ENCODE peak calls at places on chromosome 10, in four cellular contexts. H is colonic mucosa, A is skeletal muscle cell, V is sigmoid colon. N is an unnamed sample.

GRCh38 chr10:16779375-16779774 is 37.8 kb downstream of the RSU1 start:
- DNase-seq in H (no peak), V (no peak), A (no peak), N (no peak)

GRCh38 chr10:111247781-111248389 is 171.1 kb downstream of the ADRA2A start:
- DNase-seq in V (no peak), H (no peak), A (no peak), N (no peak)

GRCh38 chr10:78634835-78635234 is 433.9 kb upstream of the ZMIZ1 start:
- DNase-seq in V (no peak), A (no peak), H (no peak), N (no peak)

GRCh38 chr10:30436200-30436599 is 2.2 kb downstream of the MAP3K8 start:
- DNase-seq in A (no peak), H (peak), V (peak), N (peak)

GRCh38 chr10:20817646-20818045 is 79.5 kb downstream of the NEBL start:
- DNase-seq in H (no peak), A (no peak), V (no peak), N (no peak)

GRCh38 chr10:116752969-116753665 is 10.8 kb upstream of the HSPA12A start:
- DNase-seq in A (no peak), H (no peak), V (peak), N (no peak)

GRCh38 chr10:23968296-23968695 is 240.6 kb upstream of the KIAA1217 start:
- DNase-seq in H (no peak), V (no peak), A (no peak), N (no peak)

GRCh38 chr10:78894841-78895195 is 173.9 kb upstream of the ZMIZ1 start:
- DNase-seq in A (no peak), H (no peak), V (no peak), N (no peak)

GRCh38 chr10:84440781-84441180 is 112.4 kb downstream of the CCSER2 start:
- DNase-seq in V (no peak), A (no peak), H (no peak), N (no peak)

GRCh38 chr10:122421747-122422146 is 32.7 kb upstream of the ARMS2 start:
- DNase-seq in V (no peak), H (no peak), A (no peak), N (no peak)

DNA sequence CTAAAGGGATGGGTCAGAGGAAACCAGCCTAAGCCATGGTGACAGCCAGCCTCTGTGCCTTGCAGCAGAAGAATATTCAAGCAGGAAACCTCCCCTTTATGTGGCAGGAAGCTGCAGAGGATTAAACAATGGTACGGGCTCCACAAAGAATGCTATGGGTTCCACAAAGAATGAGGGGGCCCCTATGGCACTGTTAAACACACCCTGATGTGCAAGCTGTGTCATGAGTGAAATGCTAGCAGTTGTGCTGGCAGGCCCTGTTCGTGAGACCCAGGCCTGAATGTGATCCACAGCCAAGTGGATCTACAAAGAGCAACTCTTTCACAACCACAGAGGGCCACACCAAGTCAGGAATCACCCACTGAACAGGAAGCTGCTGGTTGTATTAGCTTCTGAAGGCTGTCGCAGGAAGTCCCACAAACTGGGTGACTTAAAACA is 68.9 kb downstream of the MYOF start:
- DNase-seq in H (no peak), A (no peak), V (no peak), N (no peak)
- H3K4me3 ChIP-seq in H (no peak), A (no peak), V (no peak), N (no peak)

GRCh38 chr10:102648889-102649752 is 4.8 kb downstream of the TRIM8 start:
- DNase-seq in A (no peak), V (no peak), H (no peak), N (no peak)
- H3K4me3 ChIP-seq in A (peak), V (peak), H (peak), N (peak)

DNA sequence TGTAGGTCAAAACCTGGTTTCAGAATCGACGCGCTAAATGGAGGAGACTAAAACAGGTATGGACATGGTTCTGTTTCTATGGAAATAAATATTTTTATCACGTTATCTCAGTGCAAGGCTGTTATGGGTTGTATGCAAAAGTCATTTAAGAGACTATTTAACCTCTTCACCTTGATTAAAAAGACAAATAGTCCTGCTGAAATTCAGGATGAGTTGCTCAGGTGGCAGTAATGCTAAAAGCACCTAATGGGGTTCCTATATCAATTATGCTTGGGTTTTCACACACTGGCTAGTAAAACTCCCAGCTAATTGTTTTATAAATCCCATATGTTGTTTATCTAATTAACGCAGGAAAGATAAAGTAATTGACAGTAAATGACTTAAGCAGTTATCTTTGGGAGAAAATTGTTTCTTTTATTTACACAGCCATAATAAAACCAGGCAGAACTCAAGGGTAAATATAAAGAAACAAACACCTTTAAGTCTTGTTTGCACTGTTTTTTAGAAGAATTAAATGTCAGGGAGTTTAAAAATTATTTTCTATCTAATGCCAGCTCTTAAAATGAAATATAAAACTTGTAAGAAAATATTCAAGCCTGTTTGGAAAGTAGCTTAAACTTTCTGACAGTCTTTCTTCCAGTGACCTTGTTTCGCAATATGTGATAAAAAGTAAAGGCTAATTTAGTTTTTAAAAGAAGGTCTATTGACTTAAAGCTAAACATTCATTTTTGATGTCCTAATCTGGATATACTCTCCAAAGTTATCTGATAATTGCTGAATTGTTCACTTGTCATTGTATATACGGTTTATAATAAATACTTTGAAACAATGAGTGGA is 3.2 kb downstream of the HHEX start:
- DNase-seq in V (no peak), A (no peak), H (no peak), N (no peak)
- H3K4me3 ChIP-seq in V (no peak), A (no peak), H (peak), N (no peak)

GRCh38 chr10:61898435-61898778 is 3.1 kb upstream of the ARID5B start:
- DNase-seq in V (no peak), A (no peak), H (no peak), N (no peak)

GRCh38 chr10:61897671-61898434 is 3.6 kb upstream of the ARID5B start:
- DNase-seq in V (peak), A (no peak), H (peak), N (no peak)

GRCh38 chr10:61895898-61896605 is 5.4 kb upstream of the ARID5B start:
- DNase-seq in V (no peak), A (no peak), H (no peak), N (no peak)

GRCh38 chr10:61899045-61899444 is 2.5 kb upstream of the ARID5B start:
- DNase-seq in V (no peak), H (no peak), A (no peak), N (no peak)

DNA sequence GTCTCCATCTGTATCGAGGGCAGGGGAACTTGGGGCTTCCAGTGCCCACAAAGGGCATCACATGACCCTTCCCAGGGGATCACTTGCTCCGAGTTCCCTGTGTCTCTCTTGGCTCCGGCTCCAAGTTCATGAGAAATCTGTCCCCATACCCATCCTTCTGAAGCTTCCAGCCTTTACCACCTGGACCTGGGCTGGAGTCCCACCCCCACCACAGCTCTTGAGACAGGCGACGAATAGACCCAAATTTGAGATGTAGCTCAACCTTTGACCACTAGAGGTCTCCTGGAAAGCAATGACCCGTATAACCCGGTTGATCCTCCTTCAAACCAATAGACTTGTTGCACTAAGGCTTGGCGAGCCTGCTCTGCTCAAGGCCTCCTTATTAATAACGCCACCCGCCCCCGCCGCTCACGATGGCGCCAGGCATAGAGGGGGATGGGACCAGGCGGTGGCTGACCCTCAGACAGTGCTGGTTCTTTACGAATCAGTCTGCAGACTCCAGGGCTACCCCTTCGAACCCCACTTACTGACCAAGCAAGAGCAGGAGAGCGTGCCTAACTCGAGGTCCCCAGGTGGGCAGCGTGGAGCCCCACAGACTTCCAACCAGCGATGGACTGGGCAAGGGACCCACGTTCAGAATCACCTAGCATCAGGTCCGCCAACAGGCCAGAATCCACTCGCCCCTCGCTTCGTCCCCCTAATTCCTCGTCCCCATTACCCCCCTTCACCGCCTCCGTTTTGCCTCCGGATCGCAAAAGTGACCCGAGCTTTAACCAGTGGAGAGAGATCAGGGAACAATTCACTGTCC is 4.4 kb upstream of the ARID5B start:
- DNase-seq in H (peak), A (no peak), V (peak), N (no peak)
- H3K4me3 ChIP-seq in H (no peak), A (peak), V (peak), N (peak)

GRCh38 chr10:120457431-120458172 is 575 bp downstream of the PLPP4 start:
- DNase-seq in H (no peak), A (no peak), V (no peak), N (no peak)
- H3K4me3 ChIP-seq in H (peak), A (peak), V (peak), N (peak)

N was measured in BJ.